ENCODE peak calls at places on chromosomes 5 and 9, in five cellular contexts. Q is PC-3; P is SJSA1; B is CD4-positive, alpha-beta memory T cell; R is Peyer's patch. L is an unnamed sample.

GRCh38 chr5:67404261-67405100 is 207.9 kb upstream of the CD180 start:
- DNase-seq in R (no peak), B (no peak), P (peak), Q (peak), L (peak)

GRCh38 chr5:179296150-179296821 is 49.0 kb downstream of the ADAMTS2 start:
- DNase-seq in Q (no peak), B (no peak), R (no peak), P (no peak), L (peak)

GRCh38 chr5:35223777-35224395 is 6.4 kb downstream of the PRLR start:
- DNase-seq in P (no peak), R (no peak), B (no peak), Q (no peak), L (no peak)

GRCh38 chr5:84255318-84255717 is 129.4 kb downstream of the EDIL3 start:
- DNase-seq in P (no peak), B (no peak), R (no peak), Q (peak), L (peak)

GRCh38 chr5:78953092-78953800 is 31.9 kb downstream of the ARSB start:
- DNase-seq in Q (no peak), B (no peak), R (no peak), P (peak), L (no peak)

GRCh38 chr5:68033961-68034581 is 181.5 kb upstream of the PIK3R1 start:
- DNase-seq in Q (no peak), P (no peak), B (no peak), R (peak), L (peak)

GRCh38 chr5:171405615-171406014 is 13.8 kb upstream of the FGF18 start:
- DNase-seq in Q (no peak), P (no peak), B (no peak), R (no peak), L (no peak)

GRCh38 chr5:74639538-74640449 is 734 bp downstream of the ENC1 start:
- DNase-seq in Q (peak), P (no peak), R (no peak), B (peak), L (peak)

GRCh38 chr9:89410709-89411111 is 87.2 kb downstream of the SEMA4D start:
- DNase-seq in R (no peak), Q (peak), B (peak), P (no peak), L (peak)

GRCh38 chr5:113204525-113205161 is 228.0 kb downstream of the DCP2 start:
- DNase-seq in Q (peak), B (no peak), R (peak), P (no peak), L (no peak)

GRCh38 chr5:151670074-151670686 is 16.5 kb downstream of the SPARC start:
- DNase-seq in R (no peak), P (no peak), B (no peak), Q (no peak), L (no peak)

GRCh38 chr9:82810902-82811301 is 252.0 kb downstream of the RASEF start:
- DNase-seq in Q (peak), P (no peak), B (no peak), R (no peak), L (no peak)

GRCh38 chr5:170173227-170173626 is 59.6 kb upstream of the C5orf58 start:
- DNase-seq in P (no peak), B (no peak), Q (peak), R (no peak), L (no peak)

GRCh38 chr5:150164640-150165039 is 1.9 kb upstream of the CDX1 start:
- DNase-seq in R (peak), P (no peak), Q (no peak), B (no peak), L (no peak)

GRCh38 chr9:107782789-107783188 is 293.2 kb upstream of the KLF4 start:
- DNase-seq in B (no peak), P (no peak), R (no peak), Q (no peak), L (no peak)

GRCh38 chr5:175696139-175696854 is 38.4 kb downstream of the HRH2 start:
- DNase-seq in B (peak), Q (peak), R (peak), P (no peak), L (no peak)

GRCh38 chr9:89685698-89686097 is 80.9 kb downstream of the GADD45G start:
- DNase-seq in B (no peak), R (no peak), Q (no peak), P (no peak), L (no peak)

GRCh38 chr5:103475629-103476240 is 86.9 kb downstream of the NUDT12 start:
- DNase-seq in P (peak), R (no peak), B (peak), Q (peak), L (peak)

GRCh38 chr9:128026255-128027165 is 40.6 kb downstream of the NAIF1 start:
- DNase-seq in P (no peak), Q (no peak), B (peak), R (peak), L (peak)

GRCh38 chr5:151298063-151298462 is 5.5 kb downstream of the SLC36A3 start:
- DNase-seq in P (no peak), Q (peak), B (no peak), R (no peak), L (peak)

GRCh38 chr9:33468215-33468730 is 5.5 kb downstream of the NOL6 start:
- DNase-seq in P (no peak), Q (no peak), B (no peak), R (peak), L (peak)

GRCh38 chr9:114371986-114372917 is 15.5 kb downstream of the AKNA start:
- DNase-seq in Q (peak), P (no peak), B (peak), R (peak), L (peak)

GRCh38 chr5:168157141-168157540 is 134.3 kb upstream of the WWC1 start:
- DNase-seq in Q (no peak), P (no peak), B (no peak), R (no peak), L (no peak)

GRCh38 chr9:78900500-78900899 is 603.6 kb downstream of the PSAT1 start:
- DNase-seq in P (no peak), Q (peak), R (no peak), B (no peak), L (no peak)

GRCh38 chr5:151123897-151124751 is 33.5 kb downstream of the ANXA6 start:
- DNase-seq in B (no peak), R (peak), P (no peak), Q (peak), L (no peak)

GRCh38 chr9:113886003-113886324 is 9.9 kb downstream of the ZNF618 start:
- DNase-seq in Q (no peak), P (peak), B (no peak), R (no peak), L (peak)

GRCh38 chr9:119368681-119369581 is at the start of gene BRINP1:
- DNase-seq in P (no peak), R (no peak), B (no peak), Q (no peak), L (peak)

GRCh38 chr9:75612754-75613153 is 277.7 kb upstream of the PCSK5 start:
- DNase-seq in B (no peak), R (no peak), Q (no peak), P (no peak), L (no peak)

GRCh38 chr5:79934681-79935080 is 56.4 kb downstream of the MTX3 start:
- DNase-seq in P (no peak), R (no peak), Q (no peak), B (no peak), L (no peak)

GRCh38 chr5:136054133-136054996 is 25.6 kb downstream of the TGFBI start:
- DNase-seq in P (no peak), R (peak), Q (peak), B (no peak), L (no peak)

GRCh38 chr5:136055612-136056302 is 27.0 kb downstream of the TGFBI start:
- DNase-seq in R (peak), Q (no peak), B (no peak), P (no peak), L (no peak)

GRCh38 chr5:136053336-136054121 is 24.7 kb downstream of the TGFBI start:
- DNase-seq in P (peak), R (peak), B (no peak), Q (peak), L (peak)

GRCh38 chr5:136051486-136052220 is 22.9 kb downstream of the TGFBI start:
- DNase-seq in B (no peak), Q (no peak), P (no peak), R (peak), L (peak)

DNA sequence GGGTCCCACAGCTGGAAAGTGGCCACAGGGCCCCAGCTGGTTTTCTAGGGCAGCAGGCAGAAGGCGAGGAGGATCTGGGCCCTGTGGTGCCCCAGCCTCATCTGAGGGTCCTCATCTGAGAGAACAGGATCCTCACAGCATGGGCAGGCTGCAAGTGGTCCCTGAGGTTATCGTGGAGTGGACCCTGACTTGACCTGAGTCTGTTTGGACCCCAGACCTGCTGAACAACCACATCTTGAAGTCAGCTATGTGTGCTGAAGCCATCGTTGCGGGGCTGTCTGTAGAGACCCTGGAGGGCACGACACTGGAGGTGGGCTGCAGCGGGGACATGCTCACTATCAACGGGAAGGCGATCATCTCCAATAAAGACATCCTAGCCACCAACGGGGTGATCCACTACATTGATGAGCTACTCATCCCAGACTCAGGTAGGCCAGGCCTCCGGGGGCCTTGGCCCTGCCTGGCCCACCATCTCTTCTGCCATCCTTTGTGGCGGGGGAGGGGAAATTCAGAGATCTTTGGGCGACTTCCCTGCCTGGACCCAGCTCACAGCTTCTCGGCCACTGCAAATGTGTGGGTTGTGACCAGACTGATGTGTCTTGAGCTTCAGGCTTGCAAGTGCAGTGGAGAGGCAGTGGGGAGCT is 24.0 kb downstream of the TGFBI start:
- DNase-seq in P (no peak), Q (no peak), B (no peak), R (peak), L (no peak)
- H3K27ac ChIP-seq in P (peak), Q (peak), B (no peak), R (no peak), L (peak)

GRCh38 chr9:2465921-2466460 is 155.6 kb upstream of the VLDLR start:
- DNase-seq in R (no peak), Q (peak), B (no peak), P (no peak), L (no peak)
- H3K27ac ChIP-seq in R (no peak), Q (no peak), B (no peak), P (no peak), L (no peak)

DNA sequence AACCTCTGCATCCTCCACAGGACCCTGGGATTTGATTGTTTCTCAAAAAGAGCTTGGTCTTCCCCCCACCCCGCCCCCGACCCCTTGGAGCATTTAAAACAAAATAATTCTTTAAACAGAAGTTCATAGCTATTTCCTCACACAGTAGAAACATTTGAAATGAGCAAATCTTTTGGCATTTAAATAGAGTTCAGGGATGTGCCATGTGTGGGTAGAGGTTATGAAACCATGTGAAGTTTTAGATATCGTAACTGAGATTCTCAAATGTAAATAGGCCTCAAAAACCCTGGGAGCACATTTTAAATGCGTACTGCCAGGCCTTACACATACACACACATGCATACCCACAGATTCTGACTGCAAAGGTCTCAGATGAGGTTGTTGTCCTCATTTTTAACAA is 66.5 kb downstream of the EPB41L4B start:
- DNase-seq in B (no peak), Q (peak), P (no peak), R (no peak), L (peak)
- H3K27ac ChIP-seq in B (no peak), Q (peak), P (peak), R (no peak), L (peak)

GRCh38 chr9:121339437-121339836 is 30.6 kb downstream of the STOM start:
- DNase-seq in P (no peak), R (no peak), B (no peak), Q (no peak), L (no peak)
- H3K27ac ChIP-seq in P (no peak), R (no peak), B (no peak), Q (no peak), L (no peak)